ENCODE peak calls at places on chromosomes 6 and 20, in five cellular contexts. B is SK-N-SH, P is K562, Y is GM12878, O is HepG2. K is an unnamed sample.

GRCh38 chr20:53581444-53582311 is 12.0 kb downstream of the ZNF217 start:
- DNase-seq in B (no peak), P (no peak), Y (no peak), O (no peak), K (no peak)

GRCh38 chr20:9306521-9306920 is 207.9 kb upstream of the LAMP5 start:
- DNase-seq in B (no peak), P (no peak), Y (no peak), O (peak), K (no peak)

GRCh38 chr20:46970937-46971630 is 76.4 kb downstream of the EYA2 start:
- DNase-seq in B (peak), P (peak), Y (no peak), O (peak), K (peak)

GRCh38 chr6:26240981-26241770 is 123.8 kb upstream of the BTN3A2 start:
- DNase-seq in B (no peak), P (no peak), Y (no peak), O (no peak), K (no peak)

GRCh38 chr20:41145821-41146620 is 8.7 kb downstream of the PLCG1 start:
- DNase-seq in B (no peak), P (no peak), Y (no peak), O (no peak), K (no peak)

GRCh38 chr6:130037207-130037811 is 18.9 kb downstream of the L3MBTL3 start:
- DNase-seq in B (peak), P (peak), Y (no peak), O (no peak), K (no peak)

GRCh38 chr6:21885532-21886089 is 292.1 kb downstream of the SOX4 start:
- DNase-seq in B (peak), P (no peak), Y (no peak), O (no peak), K (no peak)

GRCh38 chr6:143270026-143270425 is 180.5 kb downstream of the ADAT2 start:
- DNase-seq in B (no peak), P (no peak), Y (no peak), O (no peak), K (no peak)

GRCh38 chr6:53658992-53659391 is 6.6 kb downstream of the KLHL31 start:
- DNase-seq in B (no peak), P (no peak), Y (no peak), O (no peak), K (no peak)

GRCh38 chr20:22904411-22904810 is 130.7 kb upstream of the SSTR4 start:
- DNase-seq in B (no peak), P (no peak), Y (no peak), O (no peak), K (no peak)

GRCh38 chr6:88378639-88379038 is 212.5 kb upstream of the CNR1 start:
- DNase-seq in B (no peak), P (no peak), Y (no peak), O (no peak), K (no peak)

GRCh38 chr6:72822691-72823090 is 200.8 kb downstream of the KCNQ5 start:
- DNase-seq in B (no peak), P (no peak), Y (no peak), O (no peak), K (no peak)

GRCh38 chr6:126914172-126914571 is 204.3 kb upstream of the RSPO3 start:
- DNase-seq in B (no peak), P (no peak), Y (no peak), O (no peak), K (no peak)

GRCh38 chr20:10868299-10868698 is 194.5 kb upstream of the JAG1 start:
- DNase-seq in B (no peak), P (no peak), Y (no peak), O (no peak), K (no peak)

GRCh38 chr6:89267918-89268317 is 47.2 kb downstream of the GABRR2 start:
- DNase-seq in B (no peak), P (no peak), Y (no peak), O (no peak), K (no peak)

GRCh38 chr20:58891076-58891685 is 38.7 kb downstream of the GNAS start:
- DNase-seq in B (peak), P (peak), Y (no peak), O (no peak), K (no peak)

GRCh38 chr6:8175046-8175777 is 72.9 kb upstream of the EEF1E1 start:
- DNase-seq in B (no peak), P (no peak), Y (no peak), O (no peak), K (no peak)

GRCh38 chr20:58638467-58639181 is 12.5 kb upstream of the STX16 start:
- DNase-seq in B (no peak), P (no peak), Y (no peak), O (no peak), K (no peak)

GRCh38 chr6:170076466-170077165 is 214.3 kb downstream of the DLL1 start:
- DNase-seq in B (peak), P (no peak), Y (no peak), O (no peak), K (no peak)

DNA sequence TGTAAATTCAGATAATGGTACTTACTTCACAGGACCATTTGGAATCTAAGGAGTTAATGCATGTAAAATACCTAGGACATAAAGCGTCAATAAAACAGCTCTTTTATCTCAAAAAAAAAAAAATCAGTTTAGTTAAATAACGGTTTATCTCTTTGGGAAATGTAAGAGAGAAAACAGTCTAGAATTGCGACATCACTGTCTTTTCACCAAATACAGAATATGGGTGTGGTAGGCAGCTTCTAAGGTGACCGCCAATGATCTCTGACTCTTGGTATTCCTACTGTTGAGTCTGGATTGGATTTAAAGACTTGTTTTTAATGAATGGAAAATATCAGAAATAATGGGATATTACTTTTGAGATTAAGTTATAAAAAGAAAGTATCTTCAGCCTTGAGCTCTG is 111.5 kb downstream of the EYS start:
- DNase-seq in B (no peak), P (no peak), Y (no peak), O (no peak), K (no peak)
- TF ChIP-seq CTCF in B (no peak), P (no peak), Y (no peak), O (no peak), K (no peak)

DNA sequence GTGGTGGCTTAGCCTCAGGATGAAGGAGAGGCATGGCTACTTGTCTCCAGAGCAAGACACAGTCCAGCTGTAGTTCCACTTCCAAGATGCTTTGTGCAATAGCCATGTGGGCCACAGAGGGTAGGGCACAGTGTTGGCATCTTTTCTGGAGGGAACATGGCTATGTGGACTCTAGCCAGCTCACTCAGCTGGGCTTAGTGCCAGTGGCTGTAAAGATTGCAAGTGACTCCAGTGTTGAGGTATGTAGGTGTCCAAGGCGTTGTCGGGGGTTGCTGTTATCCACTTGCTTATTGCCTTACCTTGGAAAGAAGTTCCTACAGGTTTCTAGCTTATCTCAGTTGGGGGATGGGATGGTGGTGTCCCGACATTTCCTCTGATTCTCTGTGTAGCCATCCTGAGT is 233.4 kb downstream of the CD109 start:
- DNase-seq in B (no peak), P (no peak), Y (no peak), O (no peak), K (peak)
- TF ChIP-seq MAX in B (no peak), P (no peak), Y (no peak), O (no peak), K (no peak)

DNA sequence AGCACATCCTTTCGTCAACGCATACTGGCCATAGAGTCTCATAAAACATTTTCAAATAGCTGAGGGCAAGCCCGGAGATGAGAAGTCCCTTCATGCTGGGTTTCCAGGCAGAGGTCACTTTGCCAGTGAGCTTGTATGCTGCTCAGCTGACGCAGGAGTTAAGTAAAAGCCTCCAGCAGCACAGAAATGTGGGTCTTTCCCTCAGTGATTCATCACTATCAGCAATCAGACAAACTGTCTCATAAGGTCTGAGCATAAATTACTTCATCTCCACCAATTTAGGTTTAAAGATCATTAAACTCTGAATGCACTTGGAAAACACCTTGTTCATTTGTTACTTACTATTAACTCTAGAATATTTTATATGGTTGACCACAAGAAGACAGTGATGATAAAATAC is 128.9 kb upstream of the TNFAIP3 start:
- DNase-seq in B (no peak), P (no peak), Y (no peak), O (no peak), K (no peak)
- TF ChIP-seq ZBTB33 in B (no peak), P (no peak), Y (no peak), O (no peak), K (no peak)

GRCh38 chr20:25195014-25195961 is at the start of gene ENTPD6:
- DNase-seq in B (peak), P (peak), Y (peak), O (peak), K (peak)
- TF ChIP-seq CTCF in B (peak), P (no peak), Y (no peak), O (peak), K (no peak)

GRCh38 chr6:31498748-31499147 is 803 bp downstream of the MICB start:
- DNase-seq in B (no peak), P (no peak), Y (no peak), O (no peak), K (no peak)
- TF ChIP-seq MAX in B (no peak), P (no peak), Y (no peak), O (no peak), K (no peak)

GRCh38 chr6:151448623-151449022 is 3.3 kb downstream of the RMND1 start:
- DNase-seq in B (no peak), P (peak), Y (no peak), O (no peak), K (no peak)

GRCh38 chr6:151447237-151447636 is 4.7 kb downstream of the RMND1 start:
- DNase-seq in B (no peak), P (no peak), Y (no peak), O (no peak), K (no peak)

GRCh38 chr6:151451950-151452749 is at the start of gene RMND1:
- DNase-seq in B (peak), P (peak), Y (peak), O (peak), K (peak)

GRCh38 chr6:151451417-151451949 is 443 bp downstream of the RMND1 start:
- DNase-seq in B (no peak), P (no peak), Y (no peak), O (no peak), K (no peak)

GRCh38 chr6:151452750-151453427 is 963 bp upstream of the RMND1 start:
- DNase-seq in B (peak), P (no peak), Y (no peak), O (no peak), K (no peak)
- TF ChIP-seq ZBTB33 in B (no peak), P (no peak), Y (no peak), O (no peak), K (no peak)

DNA sequence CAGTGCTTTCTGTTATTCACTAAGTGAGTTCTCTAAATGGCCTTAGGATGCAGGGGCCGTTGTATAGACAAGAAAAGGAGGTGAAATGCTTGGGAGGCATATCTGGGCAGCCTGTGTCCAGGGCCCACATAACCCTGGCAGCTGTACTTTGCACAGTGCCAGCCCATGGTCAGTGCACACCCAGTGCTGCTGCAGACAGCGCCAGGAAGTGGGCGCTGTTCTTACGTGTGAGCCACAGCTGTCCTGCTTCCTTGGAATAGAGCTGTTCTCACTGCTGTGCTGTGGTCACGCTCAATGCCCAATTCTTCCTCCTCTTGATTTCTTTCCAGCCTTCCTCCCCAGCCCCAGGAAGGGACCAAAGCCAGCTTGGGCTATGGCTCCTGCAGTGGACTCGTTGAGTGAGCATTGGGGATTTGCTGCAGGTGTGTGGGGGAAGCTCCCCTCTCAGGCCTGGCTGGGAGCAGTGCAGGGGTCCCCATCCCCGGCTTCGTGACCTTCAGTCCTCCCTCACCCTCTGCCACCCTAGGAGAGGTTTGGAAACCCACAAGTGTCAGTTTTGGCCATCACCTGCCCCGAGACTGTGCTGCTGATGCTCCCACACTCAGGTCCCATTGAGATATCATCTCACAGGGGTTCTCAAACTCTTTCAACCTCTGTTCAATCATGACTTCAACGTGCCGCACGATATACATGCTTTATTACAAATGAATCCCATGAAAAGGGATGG is 246.8 kb upstream of the EXOC2 start:
- DNase-seq in B (no peak), P (no peak), Y (no peak), O (no peak), K (no peak)
- TF ChIP-seq CTCF in B (no peak), P (no peak), Y (no peak), O (peak), K (no peak)

K was measured in HCT116.